ENCODE peak calls at places on chromosomes 7 and 10, in six cellular contexts. L is H1, B is fibroblast of lung, K is K562, F is IMR-90, M is SK-N-SH. T is an unnamed sample. For H3K4me1, the result is how much of the 10 kb centered on the place peaks cover.

GRCh38 chr10:36499696-36500095 is 625.7 kb upstream of the ANKRD30A start:
- DNase-seq in L (no peak), B (no peak), K (no peak), F (peak), M (no peak), T (no peak)

GRCh38 chr7:117582219-117582704 is 102.4 kb downstream of the CFTR start:
- DNase-seq in L (peak), B (peak), K (no peak), F (peak), M (no peak), T (peak)

GRCh38 chr7:5143935-5144903 is 45.8 kb upstream of the WIPI2 start:
- DNase-seq in L (no peak), B (no peak), K (peak), F (peak), M (peak), T (no peak)

GRCh38 chr7:14691597-14692203 is 210.9 kb downstream of the DGKB start:
- DNase-seq in L (peak), B (peak), K (peak), F (peak), M (peak), T (peak)

GRCh38 chr10:110872145-110872983 is 636 bp downstream of the PDCD4 start:
- DNase-seq in L (peak), B (peak), K (peak), F (peak), M (peak), T (peak)

GRCh38 chr7:151704969-151705743 is 171.8 kb downstream of the PRKAG2 start:
- DNase-seq in L (no peak), B (no peak), K (peak), F (no peak), M (peak), T (no peak)

GRCh38 chr7:31735991-31736982 is 49.3 kb downstream of the PPP1R17 start:
- DNase-seq in L (peak), B (peak), K (peak), F (peak), M (peak), T (peak)

GRCh38 chr7:107164092-107164491 is 4.7 kb upstream of the HBP1 start:
- DNase-seq in L (no peak), B (no peak), K (no peak), F (peak), M (no peak), T (no peak)

GRCh38 chr7:30869794-30870491 is 41.7 kb upstream of the AQP1 start:
- DNase-seq in L (no peak), B (no peak), K (no peak), F (peak), M (peak), T (peak)

GRCh38 chr7:134480730-134481129 is 21.8 kb upstream of the AKR1B1 start:
- DNase-seq in L (no peak), B (peak), K (no peak), F (peak), M (no peak), T (peak)

GRCh38 chr7:32043688-32044087 is 26.5 kb downstream of the PDE1C start:
- DNase-seq in L (no peak), B (peak), K (no peak), F (peak), M (no peak), T (peak)

GRCh38 chr7:74263399-74264120 is 9.4 kb upstream of the RFC2 start:
- DNase-seq in L (no peak), B (no peak), K (no peak), F (no peak), M (no peak), T (no peak)

GRCh38 chr7:29345590-29345989 is 151.0 kb downstream of the CHN2 start:
- DNase-seq in L (peak), B (peak), K (no peak), F (no peak), M (peak), T (no peak)
- H3K4me1 ChIP-seq in L (under half), B (under half), K (under half), F (under half), M (under half), T (under half)

GRCh38 chr7:101401390-101402080 is 38.9 kb downstream of the COL26A1 start:
- DNase-seq in L (no peak), B (no peak), K (no peak), F (no peak), M (no peak), T (no peak)
- H3K9ac ChIP-seq in L (peak), B (no peak), K (no peak), F (no peak), M (no peak), T (no peak)

DNA sequence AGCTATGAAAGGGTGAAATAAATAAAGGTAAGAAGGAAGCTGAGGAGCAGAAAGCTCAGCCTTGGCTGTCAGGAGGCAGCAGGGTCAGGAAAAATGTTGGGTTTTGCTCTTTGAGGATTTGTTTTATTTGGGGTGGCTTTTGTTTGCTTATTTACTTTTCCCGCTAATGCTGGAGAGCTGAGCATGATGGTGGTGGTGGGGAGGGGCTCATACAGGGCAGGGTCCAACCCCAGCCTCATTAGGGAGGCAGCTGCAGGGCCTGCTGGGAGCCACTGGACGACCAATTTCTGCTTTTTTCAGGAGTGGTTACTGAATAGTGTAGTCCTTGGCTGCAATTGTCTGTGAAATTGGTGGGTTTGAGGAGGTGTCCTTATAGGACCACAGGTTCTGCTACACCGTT is 36.3 kb downstream of the CCM2 start:
- DNase-seq in L (no peak), B (no peak), K (no peak), F (no peak), M (no peak), T (no peak)
- H3K4me3 ChIP-seq in L (no peak), B (no peak), K (no peak), F (no peak), M (no peak), T (no peak)

GRCh38 chr10:74167443-74167842 is 16.4 kb downstream of the ADK start:
- DNase-seq in L (no peak), B (no peak), K (no peak), F (no peak), M (no peak), T (no peak)

GRCh38 chr10:74164641-74165529 is 13.9 kb downstream of the ADK start:
- DNase-seq in L (no peak), B (peak), K (no peak), F (peak), M (no peak), T (no peak)

GRCh38 chr10:74163313-74164068 is 12.5 kb downstream of the ADK start:
- DNase-seq in L (no peak), B (peak), K (no peak), F (no peak), M (no peak), T (peak)

DNA sequence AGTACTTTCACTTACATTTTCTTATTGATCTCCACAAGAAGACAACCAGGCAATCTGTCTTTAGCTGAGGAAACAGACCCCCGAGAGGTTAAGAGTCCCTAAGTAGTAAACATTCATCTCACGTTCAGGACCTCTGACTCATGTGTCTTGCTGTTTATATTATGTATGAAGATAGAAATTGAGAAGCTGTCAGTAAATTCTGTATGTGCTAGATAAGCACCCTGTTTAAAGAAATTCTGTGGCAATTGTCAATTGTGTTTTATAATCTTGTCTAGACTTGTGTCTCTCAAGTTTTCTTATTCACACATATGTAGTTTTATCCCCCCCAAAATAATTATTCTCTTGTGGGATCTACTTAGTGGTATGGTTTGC is 14.5 kb downstream of the ADK start:
- DNase-seq in L (no peak), B (peak), K (peak), F (peak), M (no peak), T (peak)
- H3K4me1 ChIP-seq in L (under half), B (under half), K (under half), F (under half), M (under half), T (under half)

DNA sequence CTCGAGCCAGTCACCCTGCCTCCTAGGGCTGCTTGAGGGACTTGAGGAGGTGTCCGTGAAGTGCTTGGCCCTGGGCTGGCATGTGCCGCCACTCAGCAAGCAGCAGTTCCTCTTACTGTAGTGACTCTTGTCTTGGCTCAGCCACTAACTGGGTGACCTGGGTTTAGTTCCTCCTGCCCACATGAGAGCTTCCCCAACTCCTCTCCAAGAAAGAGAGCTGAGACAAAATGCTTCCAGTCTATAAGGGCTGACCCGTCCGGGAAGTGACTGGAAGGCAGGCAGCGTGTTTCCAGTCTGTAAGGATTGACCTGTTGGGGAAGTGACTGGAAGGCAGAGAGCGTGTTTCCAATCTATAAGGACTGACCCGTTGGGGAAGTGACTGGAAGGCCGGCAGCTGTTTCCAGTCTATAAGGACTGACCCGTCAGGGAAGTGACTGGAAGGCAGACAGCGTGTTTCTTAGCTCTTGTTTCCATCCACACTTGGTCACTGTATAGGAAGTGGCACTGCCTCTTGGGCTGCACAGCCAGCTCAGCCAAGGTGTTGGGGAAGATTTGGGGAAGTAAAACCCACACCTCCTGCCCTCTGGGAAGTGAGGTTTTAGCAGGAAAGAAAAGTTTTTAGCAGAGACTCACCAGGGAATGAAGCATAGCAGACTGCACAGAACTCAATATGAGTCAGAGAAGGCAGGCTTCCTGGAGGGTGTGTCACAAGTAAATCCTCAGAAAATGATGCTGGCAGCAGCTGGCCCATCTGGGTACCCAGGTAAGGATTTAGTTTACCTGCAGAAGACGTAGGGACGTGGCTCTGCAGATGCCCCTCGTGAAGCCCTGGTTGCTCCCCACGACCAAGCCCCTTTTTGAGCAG is 53.2 kb upstream of the PPIF start:
- DNase-seq in L (no peak), B (peak), K (no peak), F (peak), M (no peak), T (peak)
- H3K9ac ChIP-seq in L (no peak), B (no peak), K (no peak), F (no peak), M (peak), T (peak)

GRCh38 chr7:35691827-35692307 is 3.1 kb downstream of the HERPUD2 start:
- DNase-seq in L (no peak), B (peak), K (peak), F (peak), M (peak), T (no peak)
- H3K4me3 ChIP-seq in L (no peak), B (peak), K (peak), F (peak), M (peak), T (peak)

DNA sequence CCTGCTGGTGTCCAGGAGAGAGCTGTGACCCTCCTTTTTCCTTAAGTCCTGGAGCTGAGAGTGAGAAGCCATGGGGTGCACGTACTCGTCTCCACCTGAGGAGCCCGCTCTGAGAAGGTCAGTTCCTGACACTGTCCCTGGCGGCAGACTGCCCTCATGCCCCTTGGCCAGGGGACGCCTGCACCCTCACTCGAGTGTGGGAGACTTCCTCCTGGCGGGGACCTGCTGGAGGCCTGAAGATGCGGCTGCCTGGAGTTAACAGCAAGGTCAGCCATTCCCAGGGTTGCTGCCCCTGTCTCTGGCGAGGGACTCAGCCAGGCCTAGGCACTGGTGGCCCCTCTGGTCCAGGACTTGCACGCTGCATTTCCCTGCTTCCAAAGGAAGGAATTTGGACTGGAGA is 26.4 kb downstream of the TMEM120A start:
- DNase-seq in L (no peak), B (no peak), K (no peak), F (no peak), M (no peak), T (no peak)
- H3K4me1 ChIP-seq in L (under half), B (under half), K (under half), F (under half), M (under half), T (half or more)

GRCh38 chr10:71268247-71268691 is 50.8 kb upstream of the SLC29A3 start:
- DNase-seq in L (no peak), B (peak), K (no peak), F (peak), M (no peak), T (peak)
- H3K9ac ChIP-seq in L (no peak), B (no peak), K (no peak), F (no peak), M (no peak), T (no peak)

GRCh38 chr10:128540806-128541739 is 414.9 kb upstream of the MKI67 start:
- DNase-seq in L (peak), B (no peak), K (no peak), F (no peak), M (peak), T (no peak)
- H3K4me3 ChIP-seq in L (peak), B (no peak), K (no peak), F (no peak), M (no peak), T (peak)

T was measured in adipocyte.